ENCODE peak calls at places on chromosomes 13 and 19, in six cellular contexts. One of them, this sample, is unnamed.
A peak's percentile ranks its signal among the peaks of the same experiment; 100 is the strongest.

GRCh38 chr13:99067160-99067985 is 89.5 kb upstream of the DOCK9 start:
- DNase-seq in stomach: no peak
- DNase-seq in left ventricle myocardium inferior: no peak
- DNase-seq in fibroblast of lung: peak; percentile 36
- DNase-seq in tibial nerve: no peak
- DNase-seq in esophagus squamous epithelium: no peak
- DNase-seq in this sample: no peak

GRCh38 chr13:27079421-27079958 is 92.1 kb downstream of the USP12 start:
- DNase-seq in stomach: no peak
- DNase-seq in left ventricle myocardium inferior: no peak
- DNase-seq in fibroblast of lung: peak; percentile 39
- DNase-seq in tibial nerve: no peak
- DNase-seq in esophagus squamous epithelium: no peak
- DNase-seq in this sample: no peak

GRCh38 chr19:1408300-1409203 is 1.2 kb downstream of the DAZAP1 start:
- DNase-seq in stomach: peak; percentile 51
- DNase-seq in left ventricle myocardium inferior: peak; percentile 59
- DNase-seq in fibroblast of lung: peak; percentile 47
- DNase-seq in tibial nerve: no peak
- DNase-seq in esophagus squamous epithelium: no peak
- DNase-seq in this sample: no peak

GRCh38 chr19:10998045-10998533 is 37.3 kb downstream of the SMARCA4 start:
- DNase-seq in stomach: no peak
- DNase-seq in left ventricle myocardium inferior: no peak
- DNase-seq in fibroblast of lung: peak; percentile 55
- DNase-seq in tibial nerve: peak; percentile 19
- DNase-seq in esophagus squamous epithelium: no peak
- DNase-seq in this sample: no peak

GRCh38 chr13:65926750-65927171 is 1303.4 kb downstream of the PCDH9 start:
- DNase-seq in stomach: peak; percentile 60
- DNase-seq in left ventricle myocardium inferior: peak; percentile 38
- DNase-seq in fibroblast of lung: no peak
- DNase-seq in tibial nerve: no peak
- DNase-seq in esophagus squamous epithelium: no peak
- DNase-seq in this sample: peak; percentile 10

GRCh38 chr13:113732961-113733950 is 25.8 kb upstream of the TMEM255B start:
- DNase-seq in stomach: no peak
- DNase-seq in left ventricle myocardium inferior: no peak
- DNase-seq in fibroblast of lung: no peak
- DNase-seq in tibial nerve: no peak
- DNase-seq in esophagus squamous epithelium: no peak
- DNase-seq in this sample: no peak

GRCh38 chr13:40648040-40648439 is 18.4 kb downstream of the FOXO1 start:
- DNase-seq in stomach: no peak
- DNase-seq in left ventricle myocardium inferior: no peak
- DNase-seq in fibroblast of lung: no peak
- DNase-seq in tibial nerve: no peak
- DNase-seq in esophagus squamous epithelium: no peak
- DNase-seq in this sample: no peak

GRCh38 chr19:10412257-10412977 is 7.9 kb upstream of the PDE4A start:
- DNase-seq in stomach: no peak
- DNase-seq in left ventricle myocardium inferior: no peak
- DNase-seq in fibroblast of lung: no peak
- DNase-seq in tibial nerve: no peak
- DNase-seq in esophagus squamous epithelium: no peak
- DNase-seq in this sample: no peak

GRCh38 chr13:113814435-113814821 is 49.4 kb downstream of the GAS6 start:
- DNase-seq in stomach: no peak
- DNase-seq in left ventricle myocardium inferior: no peak
- DNase-seq in fibroblast of lung: no peak
- DNase-seq in tibial nerve: no peak
- DNase-seq in esophagus squamous epithelium: no peak
- DNase-seq in this sample: no peak

GRCh38 chr13:40973409-40973808 is 45.7 kb downstream of the ELF1 start:
- DNase-seq in stomach: no peak
- DNase-seq in left ventricle myocardium inferior: no peak
- DNase-seq in fibroblast of lung: no peak
- DNase-seq in tibial nerve: no peak
- DNase-seq in esophagus squamous epithelium: no peak
- DNase-seq in this sample: no peak

GRCh38 chr19:33193864-33194362 is at the start of gene LRP3:
- DNase-seq in stomach: peak; percentile 52
- DNase-seq in left ventricle myocardium inferior: peak; percentile 60
- DNase-seq in fibroblast of lung: peak; percentile 22
- DNase-seq in tibial nerve: no peak
- DNase-seq in esophagus squamous epithelium: no peak
- DNase-seq in this sample: peak; percentile 69

GRCh38 chr19:13964776-13965175 is 12.5 kb downstream of the DCAF15 start:
- DNase-seq in stomach: no peak
- DNase-seq in left ventricle myocardium inferior: no peak
- DNase-seq in fibroblast of lung: peak; percentile 63
- DNase-seq in tibial nerve: no peak
- DNase-seq in esophagus squamous epithelium: no peak
- DNase-seq in this sample: no peak

GRCh38 chr19:12453495-12453894 is 12.7 kb upstream of the ZNF443 start:
- DNase-seq in stomach: no peak
- DNase-seq in left ventricle myocardium inferior: no peak
- DNase-seq in fibroblast of lung: no peak
- DNase-seq in tibial nerve: no peak
- DNase-seq in esophagus squamous epithelium: no peak
- DNase-seq in this sample: no peak
- TF ChIP-seq CTCF in stomach: no peak
- TF ChIP-seq CTCF in left ventricle myocardium inferior: no peak
- TF ChIP-seq CTCF in fibroblast of lung: no peak
- TF ChIP-seq CTCF in tibial nerve: no peak
- TF ChIP-seq CTCF in esophagus squamous epithelium: no peak
- TF ChIP-seq CTCF in this sample: no peak

GRCh38 chr13:42280537-42280936 is 8.6 kb downstream of the AKAP11 start:
- DNase-seq in stomach: no peak
- DNase-seq in left ventricle myocardium inferior: no peak
- DNase-seq in fibroblast of lung: no peak
- DNase-seq in tibial nerve: no peak
- DNase-seq in esophagus squamous epithelium: no peak
- DNase-seq in this sample: no peak
- H3K27ac ChIP-seq in stomach: no peak overlapping the region
- H3K27ac ChIP-seq in left ventricle myocardium inferior: no peak overlapping the region
- H3K27ac ChIP-seq in fibroblast of lung: no peak overlapping the region
- H3K27ac ChIP-seq in tibial nerve: no peak overlapping the region
- H3K27ac ChIP-seq in esophagus squamous epithelium: no peak overlapping the region
- H3K27ac ChIP-seq in this sample: no peak overlapping the region

GRCh38 chr13:110037925-110038573 is 251.7 kb upstream of the IRS2 start:
- DNase-seq in stomach: no peak
- DNase-seq in left ventricle myocardium inferior: no peak
- DNase-seq in fibroblast of lung: no peak
- DNase-seq in tibial nerve: no peak
- DNase-seq in esophagus squamous epithelium: no peak
- DNase-seq in this sample: no peak

GRCh38 chr13:110030394-110030928 is 244.1 kb upstream of the IRS2 start:
- DNase-seq in stomach: no peak
- DNase-seq in left ventricle myocardium inferior: no peak
- DNase-seq in fibroblast of lung: no peak
- DNase-seq in tibial nerve: no peak
- DNase-seq in esophagus squamous epithelium: no peak
- DNase-seq in this sample: no peak

GRCh38 chr13:110034031-110034430 is 247.6 kb upstream of the IRS2 start:
- DNase-seq in stomach: no peak
- DNase-seq in left ventricle myocardium inferior: no peak
- DNase-seq in fibroblast of lung: no peak
- DNase-seq in tibial nerve: no peak
- DNase-seq in esophagus squamous epithelium: no peak
- DNase-seq in this sample: no peak

GRCh38 chr13:110036060-110036459 is 249.7 kb upstream of the IRS2 start:
- DNase-seq in stomach: no peak
- DNase-seq in left ventricle myocardium inferior: no peak
- DNase-seq in fibroblast of lung: no peak
- DNase-seq in tibial nerve: no peak
- DNase-seq in esophagus squamous epithelium: no peak
- DNase-seq in this sample: no peak
- H3K4me3 ChIP-seq in stomach: no peak overlapping the region
- H3K4me3 ChIP-seq in left ventricle myocardium inferior: no peak overlapping the region
- H3K4me3 ChIP-seq in fibroblast of lung: no peak overlapping the region
- H3K4me3 ChIP-seq in tibial nerve: no peak overlapping the region
- H3K4me3 ChIP-seq in esophagus squamous epithelium: no peak overlapping the region
- H3K4me3 ChIP-seq in this sample: no peak overlapping the region

GRCh38 chr19:44777715-44778347 is at the start of gene CBLC:
- DNase-seq in stomach: peak; percentile 86
- DNase-seq in left ventricle myocardium inferior: no peak
- DNase-seq in fibroblast of lung: no peak
- DNase-seq in tibial nerve: no peak
- DNase-seq in esophagus squamous epithelium: no peak
- DNase-seq in this sample: no peak

GRCh38 chr19:44774614-44775013 is 3.1 kb upstream of the CBLC start:
- DNase-seq in stomach: no peak
- DNase-seq in left ventricle myocardium inferior: no peak
- DNase-seq in fibroblast of lung: no peak
- DNase-seq in tibial nerve: no peak
- DNase-seq in esophagus squamous epithelium: no peak
- DNase-seq in this sample: no peak

GRCh38 chr19:44775676-44776240 is 1.9 kb upstream of the CBLC start:
- DNase-seq in stomach: no peak
- DNase-seq in left ventricle myocardium inferior: no peak
- DNase-seq in fibroblast of lung: no peak
- DNase-seq in tibial nerve: no peak
- DNase-seq in esophagus squamous epithelium: no peak
- DNase-seq in this sample: no peak

GRCh38 chr19:44779150-44779549 is 1.5 kb downstream of the CBLC start:
- DNase-seq in stomach: no peak
- DNase-seq in left ventricle myocardium inferior: no peak
- DNase-seq in fibroblast of lung: no peak
- DNase-seq in tibial nerve: no peak
- DNase-seq in esophagus squamous epithelium: no peak
- DNase-seq in this sample: no peak

GRCh38 chr19:44776402-44777096 is 1.1 kb upstream of the CBLC start:
- DNase-seq in stomach: peak; percentile 89
- DNase-seq in left ventricle myocardium inferior: no peak
- DNase-seq in fibroblast of lung: no peak
- DNase-seq in tibial nerve: no peak
- DNase-seq in esophagus squamous epithelium: no peak
- DNase-seq in this sample: no peak
- TF ChIP-seq CTCF in stomach: no peak
- TF ChIP-seq CTCF in left ventricle myocardium inferior: no peak
- TF ChIP-seq CTCF in fibroblast of lung: no peak
- TF ChIP-seq CTCF in tibial nerve: no peak
- TF ChIP-seq CTCF in esophagus squamous epithelium: no peak
- TF ChIP-seq CTCF in this sample: no peak

DNA sequence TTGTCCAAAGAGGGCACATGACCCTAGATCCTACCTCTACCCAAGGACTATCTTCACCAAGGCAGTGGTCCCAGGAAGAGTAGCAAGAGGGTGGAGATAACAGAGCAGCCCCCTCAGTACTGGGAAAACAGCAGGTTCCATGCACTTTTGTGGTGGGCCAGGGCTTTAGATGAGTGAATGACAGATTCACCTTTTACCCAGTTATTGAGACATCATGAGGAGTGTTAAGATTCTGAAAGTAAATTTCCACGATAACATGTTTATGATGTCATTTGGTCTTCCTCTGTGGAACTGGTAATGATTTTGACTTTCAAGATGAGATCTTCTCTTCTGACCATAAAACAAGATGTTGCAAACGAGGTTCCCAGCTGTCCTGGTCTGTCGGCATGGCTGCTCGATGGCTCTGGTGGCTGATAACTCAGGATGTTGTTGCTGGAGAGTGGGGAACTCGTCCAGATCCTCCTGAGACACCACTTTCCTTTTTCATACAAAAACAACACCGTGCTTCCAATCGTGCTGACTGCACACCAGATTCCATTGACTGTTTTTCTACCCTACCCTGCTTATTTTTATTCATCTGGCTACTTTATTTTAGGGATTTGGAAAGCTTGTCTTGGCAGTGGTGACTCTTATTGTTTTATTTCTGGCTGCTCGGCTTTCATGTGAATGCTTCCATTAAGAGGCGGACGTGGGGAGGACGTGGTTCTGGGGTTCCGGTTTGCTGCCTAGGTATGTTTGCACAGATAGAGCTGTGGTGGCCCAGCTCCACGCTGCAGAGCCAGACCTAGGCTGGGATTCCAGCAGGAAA is 88.5 kb downstream of the LRCH1 start:
- DNase-seq in stomach: peak; percentile 51
- DNase-seq in left ventricle myocardium inferior: peak; percentile 44
- DNase-seq in fibroblast of lung: no peak
- DNase-seq in tibial nerve: no peak
- DNase-seq in esophagus squamous epithelium: no peak
- DNase-seq in this sample: no peak
- H3K27ac ChIP-seq in stomach: peak overlapping the region; percentile 41
- H3K27ac ChIP-seq in left ventricle myocardium inferior: peak overlapping the region; percentile 85
- H3K27ac ChIP-seq in fibroblast of lung: no peak overlapping the region
- H3K27ac ChIP-seq in tibial nerve: peak overlapping the region; percentile 35
- H3K27ac ChIP-seq in esophagus squamous epithelium: no peak overlapping the region
- H3K27ac ChIP-seq in this sample: no peak overlapping the region

GRCh38 chr19:48738557-48739399 is 1.6 kb downstream of the RASIP1 start:
- DNase-seq in stomach: peak; percentile 96
- DNase-seq in left ventricle myocardium inferior: peak; percentile 94
- DNase-seq in fibroblast of lung: peak; percentile 63
- DNase-seq in tibial nerve: peak; percentile 77
- DNase-seq in esophagus squamous epithelium: no peak
- DNase-seq in this sample: peak; percentile 98
- H3K4me3 ChIP-seq in stomach: peak overlapping the region; percentile 69
- H3K4me3 ChIP-seq in left ventricle myocardium inferior: peak overlapping the region; percentile 71
- H3K4me3 ChIP-seq in fibroblast of lung: peak overlapping the region; percentile 10
- H3K4me3 ChIP-seq in tibial nerve: peak overlapping the region; percentile 61
- H3K4me3 ChIP-seq in esophagus squamous epithelium: peak overlapping the region; percentile 45
- H3K4me3 ChIP-seq in this sample: peak overlapping the region; percentile 53

This sample was measured in WERI-Rb-1.